ENCODE peak calls at places on chromosomes 1 and 21, in five cellular contexts. Q is ovary, U is thoracic aorta, N is neural progenitor cell, H is heart right ventricle. M is an unnamed sample.

GRCh38 chr1:43975249-43975961 is 645 bp downstream of the ATP6V0B start:
- DNase-seq in U (no peak), H (peak; percentile 65), N (peak; percentile 59), Q (peak; percentile 45), M (peak; percentile 85)

GRCh38 chr1:207999274-207999915 is 88.5 kb upstream of the CD34 start:
- DNase-seq in N (no peak), U (no peak), H (no peak), Q (no peak), M (no peak)

GRCh38 chr1:182603646-182604127 is 502 bp downstream of the RGS16 start:
- DNase-seq in N (peak; percentile 37), Q (no peak), U (no peak), H (no peak), M (peak; percentile 72)

GRCh38 chr21:42591170-42591869 is 62.1 kb upstream of the PDE9A start:
- DNase-seq in H (no peak), Q (no peak), U (no peak), N (no peak), M (no peak)

GRCh38 chr1:200525167-200526123 is 95.1 kb downstream of the KIF14 start:
- DNase-seq in N (no peak), Q (no peak), U (no peak), H (no peak), M (no peak)

GRCh38 chr1:64437453-64437852 is 32.5 kb upstream of the CACHD1 start:
- DNase-seq in N (no peak), U (no peak), Q (no peak), H (no peak), M (no peak)

GRCh38 chr1:4820543-4820942 is 166.1 kb downstream of the AJAP1 start:
- DNase-seq in H (no peak), U (no peak), N (no peak), Q (no peak), M (no peak)

GRCh38 chr1:20725189-20726106 is 7.1 kb downstream of the SH2D5 start:
- DNase-seq in U (no peak), N (no peak), Q (peak; percentile 7), H (no peak), M (peak; percentile 57)

GRCh38 chr1:59249738-59250137 is 47.2 kb upstream of the FGGY start:
- DNase-seq in H (no peak), N (no peak), Q (no peak), U (no peak), M (no peak)

GRCh38 chr1:57422271-57423134 is 1.4 kb downstream of the DAB1 start:
- DNase-seq in N (peak; percentile 80), H (no peak), U (no peak), Q (no peak), M (no peak)

GRCh38 chr1:32398401-32398800 is 4.2 kb upstream of the BSDC1 start:
- DNase-seq in H (no peak), N (no peak), U (no peak), Q (no peak), M (no peak)

GRCh38 chr1:18232052-18232451 is 124.5 kb downstream of the IGSF21 start:
- DNase-seq in H (no peak), U (no peak), N (no peak), Q (no peak), M (no peak)

GRCh38 chr1:153277852-153278251 is 18.4 kb downstream of the LORICRIN start:
- DNase-seq in Q (no peak), N (no peak), H (no peak), U (no peak), M (no peak)

GRCh38 chr1:235253219-235253640 is 74.7 kb downstream of the ARID4B start:
- DNase-seq in Q (peak; percentile 33), H (peak; percentile 64), N (peak; percentile 79), U (no peak), M (peak; percentile 80)

GRCh38 chr1:201016211-201016651 is 7.3 kb downstream of the KIF21B start:
- DNase-seq in H (peak; percentile 38), U (no peak), Q (peak; percentile 41), N (no peak), M (no peak)

GRCh38 chr1:27192039-27192529 is 37.2 kb upstream of the SLC9A1 start:
- DNase-seq in U (no peak), Q (no peak), H (no peak), N (no peak), M (no peak)

GRCh38 chr1:30749691-30750583 is 7.6 kb downstream of the LAPTM5 start:
- DNase-seq in Q (no peak), H (no peak), N (no peak), U (no peak), M (no peak)

GRCh38 chr1:22318279-22318983 is 133.2 kb upstream of the ZBTB40 start:
- DNase-seq in Q (peak; percentile 59), N (peak; percentile 88), U (no peak), H (no peak), M (no peak)

GRCh38 chr1:184950209-184950608 is 24.1 kb downstream of the NIBAN1 start:
- DNase-seq in U (no peak), Q (no peak), N (no peak), H (no peak), M (no peak)

GRCh38 chr1:184958554-184959353 is 15.6 kb downstream of the NIBAN1 start:
- DNase-seq in N (no peak), Q (no peak), H (no peak), U (no peak), M (no peak)

GRCh38 chr1:184959626-184960025 is 14.7 kb downstream of the NIBAN1 start:
- DNase-seq in N (no peak), H (no peak), Q (no peak), U (no peak), M (no peak)

GRCh38 chr1:184953600-184954219 is 20.6 kb downstream of the NIBAN1 start:
- DNase-seq in H (no peak), N (no peak), Q (no peak), U (no peak), M (no peak)

GRCh38 chr1:184954232-184954995 is 19.9 kb downstream of the NIBAN1 start:
- DNase-seq in N (no peak), H (no peak), Q (no peak), U (no peak), M (no peak)
- TF ChIP-seq CTCF in N (no peak), H (no peak), Q (no peak), U (no peak), M (no peak)

DNA sequence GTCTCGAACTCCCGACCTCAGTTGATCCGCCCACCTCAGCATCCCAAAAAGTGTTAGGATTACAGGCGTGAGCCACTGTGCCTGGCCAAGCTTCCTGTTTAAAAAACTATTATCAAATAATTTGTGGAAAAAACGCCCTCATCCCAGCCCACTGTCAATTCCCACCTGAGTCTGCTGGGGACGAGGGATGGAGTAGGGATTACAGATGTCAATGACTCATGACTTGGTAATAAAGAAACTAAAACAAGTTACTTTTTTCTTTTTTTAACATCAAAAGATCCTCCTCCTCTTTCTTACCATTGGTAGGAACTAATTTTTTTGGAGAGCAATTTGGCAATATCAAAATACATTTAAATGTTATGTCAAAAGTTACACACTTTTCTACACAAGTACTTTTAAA is 9.7 kb downstream of the CNN3 start:
- DNase-seq in N (no peak), H (no peak), U (no peak), Q (no peak), M (no peak)
- H3K27ac ChIP-seq in N (no peak overlapping the region), H (no peak overlapping the region), U (no peak overlapping the region), Q (no peak overlapping the region), M (no peak overlapping the region)

DNA sequence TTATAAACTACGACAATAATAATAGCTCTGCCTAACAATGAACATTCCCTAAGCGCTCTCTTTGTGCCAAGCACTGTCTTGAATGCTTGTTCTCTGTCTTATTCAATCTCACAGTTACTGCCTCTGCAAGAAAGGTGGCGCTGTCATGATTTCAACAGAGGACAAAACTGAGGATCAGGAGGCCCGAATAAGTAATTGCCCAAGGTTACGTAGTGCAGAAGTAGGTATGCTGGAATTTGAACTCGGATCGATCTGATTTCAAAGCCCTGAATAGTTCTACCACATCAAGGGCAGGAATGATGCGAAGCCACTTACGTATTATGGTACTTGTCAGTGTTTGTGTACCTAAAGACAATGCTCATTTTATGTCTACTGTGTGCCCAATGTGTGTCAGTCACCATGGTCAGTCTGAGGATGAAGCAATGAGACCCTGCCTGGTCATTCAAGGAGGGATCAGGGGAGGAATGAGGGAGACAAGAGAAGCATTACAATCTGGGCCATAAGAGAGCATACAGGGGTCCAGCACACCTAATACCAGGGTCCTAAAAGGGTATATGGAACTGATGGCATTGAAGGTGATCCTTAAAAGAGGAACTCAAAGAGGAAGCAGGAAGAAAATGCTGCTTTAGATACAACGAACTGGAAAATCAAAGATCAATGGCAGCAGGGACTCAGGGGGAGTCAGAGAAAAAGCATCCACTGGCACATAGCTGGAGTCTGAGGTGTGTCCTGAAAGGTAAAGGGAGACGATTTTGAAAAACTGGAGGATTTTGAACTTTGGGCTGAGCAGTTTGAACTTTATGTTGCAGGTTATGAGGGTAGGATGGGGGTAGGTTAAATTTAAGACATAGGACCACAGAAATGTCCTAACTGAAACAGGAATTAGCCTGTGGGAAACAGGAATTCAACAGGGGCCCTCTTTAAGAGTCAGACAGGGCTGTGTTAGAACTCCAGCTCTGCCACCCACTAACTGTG is 389.1 kb downstream of the PLPP3 start:
- DNase-seq in U (no peak), H (peak; percentile 40), Q (no peak), N (peak; percentile 76), M (no peak)
- TF ChIP-seq CTCF in U (no peak), H (peak; percentile 51), Q (no peak), N (peak; percentile 73), M (no peak)

DNA sequence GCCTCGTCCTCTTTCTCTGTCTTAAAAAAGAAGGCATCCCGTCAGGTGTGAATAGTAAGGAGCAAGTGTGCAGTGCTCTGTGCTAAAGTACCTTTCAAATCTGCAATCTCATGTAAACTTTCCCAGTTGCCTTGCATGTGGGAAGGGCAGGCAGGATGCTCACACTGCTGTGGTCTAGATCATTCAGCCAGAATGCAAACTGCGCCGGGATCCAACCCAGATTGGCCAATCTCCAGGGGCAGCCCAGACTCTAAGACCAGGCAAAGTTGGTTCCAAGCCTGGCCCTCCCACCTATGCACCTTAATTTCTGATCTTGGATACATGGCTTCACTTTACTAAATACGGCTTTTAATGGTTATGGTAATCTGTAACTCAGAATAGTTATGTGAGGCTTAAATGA is 3.2 kb upstream of the MAP1LC3C start:
- DNase-seq in N (no peak), U (no peak), Q (no peak), H (no peak), M (no peak)
- H3K27ac ChIP-seq in N (no peak overlapping the region), U (no peak overlapping the region), Q (no peak overlapping the region), H (no peak overlapping the region), M (no peak overlapping the region)

DNA sequence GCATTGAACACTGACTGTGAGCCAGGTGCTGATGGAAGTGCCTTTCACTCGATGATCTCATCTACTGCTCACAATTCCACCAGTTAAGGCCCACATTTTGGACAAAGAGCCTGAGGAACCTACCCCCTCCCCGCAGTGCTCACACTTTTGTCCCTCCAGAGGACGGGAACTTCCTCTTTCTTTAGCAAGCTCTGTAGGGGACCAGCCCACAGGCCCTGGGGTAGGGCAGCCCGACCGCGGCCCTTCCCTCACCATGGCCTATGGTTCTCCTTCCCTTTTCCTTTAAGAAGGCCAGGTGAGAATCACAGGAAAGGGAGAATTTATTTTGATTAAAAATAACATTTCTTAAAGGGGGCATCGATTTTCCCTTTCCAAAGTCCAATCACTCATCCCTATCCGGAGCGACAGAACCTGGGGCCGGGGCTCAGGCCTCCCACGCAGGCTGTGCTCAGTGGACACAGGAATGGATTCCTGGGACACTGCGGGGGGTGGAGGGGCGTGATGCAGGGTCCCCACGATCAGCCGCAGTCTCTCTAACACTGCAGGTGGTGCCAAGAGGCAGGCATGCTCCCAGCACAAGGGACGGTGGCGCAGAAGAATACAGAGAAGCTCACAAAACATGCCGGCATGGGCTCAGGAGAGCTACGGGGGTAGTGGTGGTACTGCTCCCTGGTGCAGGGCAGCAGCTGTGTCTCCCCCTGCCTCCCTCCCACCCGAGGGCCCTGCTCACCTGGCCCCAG is 8.9 kb upstream of the KCNE1 start:
- DNase-seq in N (no peak), H (no peak), U (no peak), Q (no peak), M (no peak)
- TF ChIP-seq CTCF in N (no peak), H (no peak), U (no peak), Q (no peak), M (no peak)